ENCODE peak calls at places on chromosomes 12 and 14, in six cellular contexts. One of them, this sample, is unnamed.

GRCh38 chr12:18345021-18345735 is 83.9 kb downstream of the PIK3C2G start:
- DNase-seq in keratinocyte: no peak
- DNase-seq in fibroblast of the aortic adventitia: no peak
- DNase-seq in dorsolateral prefrontal cortex: no peak
- DNase-seq in HFF-Myc: no peak
- DNase-seq in stomach: no peak
- DNase-seq in this sample: peak; percentile 3

GRCh38 chr12:55642275-55643068 is 5.8 kb downstream of the OR10P1 start:
- DNase-seq in keratinocyte: no peak
- DNase-seq in stomach: no peak
- DNase-seq in HFF-Myc: no peak
- DNase-seq in fibroblast of the aortic adventitia: no peak
- DNase-seq in dorsolateral prefrontal cortex: no peak
- DNase-seq in this sample: no peak

GRCh38 chr12:6644903-6645302 is 2.3 kb downstream of the ACRBP start:
- DNase-seq in fibroblast of the aortic adventitia: peak; percentile 13
- DNase-seq in stomach: no peak
- DNase-seq in dorsolateral prefrontal cortex: peak; percentile 73
- DNase-seq in HFF-Myc: no peak
- DNase-seq in keratinocyte: no peak
- DNase-seq in this sample: no peak

GRCh38 chr12:24153041-24153440 is 203.6 kb upstream of the SOX5 start:
- DNase-seq in keratinocyte: no peak
- DNase-seq in fibroblast of the aortic adventitia: no peak
- DNase-seq in stomach: no peak
- DNase-seq in HFF-Myc: no peak
- DNase-seq in dorsolateral prefrontal cortex: no peak
- DNase-seq in this sample: no peak

GRCh38 chr14:34678306-34678705 is 36.1 kb downstream of the CFL2 start:
- DNase-seq in fibroblast of the aortic adventitia: peak; percentile 32
- DNase-seq in HFF-Myc: no peak
- DNase-seq in keratinocyte: no peak
- DNase-seq in stomach: no peak
- DNase-seq in dorsolateral prefrontal cortex: no peak
- DNase-seq in this sample: peak; percentile 29

GRCh38 chr12:24111591-24111990 is 162.1 kb upstream of the SOX5 start:
- DNase-seq in fibroblast of the aortic adventitia: peak; percentile 52
- DNase-seq in dorsolateral prefrontal cortex: no peak
- DNase-seq in keratinocyte: no peak
- DNase-seq in HFF-Myc: no peak
- DNase-seq in stomach: no peak
- DNase-seq in this sample: peak; percentile 57

GRCh38 chr14:69493038-69493437 is 8.5 kb downstream of the PLEKHD1 start:
- DNase-seq in dorsolateral prefrontal cortex: no peak
- DNase-seq in keratinocyte: no peak
- DNase-seq in stomach: no peak
- DNase-seq in fibroblast of the aortic adventitia: no peak
- DNase-seq in HFF-Myc: no peak
- DNase-seq in this sample: no peak

GRCh38 chr14:64232095-64232830 is 61.9 kb downstream of the ESR2 start:
- DNase-seq in stomach: no peak
- DNase-seq in dorsolateral prefrontal cortex: no peak
- DNase-seq in fibroblast of the aortic adventitia: peak; percentile 77
- DNase-seq in HFF-Myc: peak; percentile 27
- DNase-seq in keratinocyte: no peak
- DNase-seq in this sample: peak; percentile 94

GRCh38 chr12:122454250-122454721 is 31.8 kb upstream of the CLIP1 start:
- DNase-seq in fibroblast of the aortic adventitia: no peak
- DNase-seq in keratinocyte: no peak
- DNase-seq in stomach: no peak
- DNase-seq in dorsolateral prefrontal cortex: no peak
- DNase-seq in HFF-Myc: no peak
- DNase-seq in this sample: no peak

GRCh38 chr12:110084314-110085015 is 36.1 kb upstream of the C12orf76 start:
- DNase-seq in HFF-Myc: no peak
- DNase-seq in dorsolateral prefrontal cortex: no peak
- DNase-seq in fibroblast of the aortic adventitia: no peak
- DNase-seq in keratinocyte: no peak
- DNase-seq in stomach: no peak
- DNase-seq in this sample: no peak

GRCh38 chr14:73223049-73223448 is 14.3 kb upstream of the PAPLN start:
- DNase-seq in stomach: no peak
- DNase-seq in HFF-Myc: no peak
- DNase-seq in keratinocyte: no peak
- DNase-seq in fibroblast of the aortic adventitia: no peak
- DNase-seq in dorsolateral prefrontal cortex: no peak
- DNase-seq in this sample: no peak

GRCh38 chr14:63745858-63746425 is 18.1 kb upstream of the SGPP1 start:
- DNase-seq in fibroblast of the aortic adventitia: no peak
- DNase-seq in stomach: no peak
- DNase-seq in keratinocyte: no peak
- DNase-seq in HFF-Myc: no peak
- DNase-seq in dorsolateral prefrontal cortex: no peak
- DNase-seq in this sample: no peak

GRCh38 chr14:54893151-54893760 is 9.4 kb downstream of the GCH1 start:
- DNase-seq in HFF-Myc: peak; percentile 61
- DNase-seq in dorsolateral prefrontal cortex: no peak
- DNase-seq in keratinocyte: no peak
- DNase-seq in fibroblast of the aortic adventitia: peak; percentile 74
- DNase-seq in stomach: no peak
- DNase-seq in this sample: peak; percentile 71

GRCh38 chr12:98743362-98743953 is 98.4 kb downstream of the APAF1 start:
- DNase-seq in dorsolateral prefrontal cortex: peak; percentile 54
- DNase-seq in HFF-Myc: no peak
- DNase-seq in keratinocyte: no peak
- DNase-seq in stomach: no peak
- DNase-seq in fibroblast of the aortic adventitia: no peak
- DNase-seq in this sample: no peak

GRCh38 chr12:113189361-113189760 is 3.8 kb downstream of the RITA1 start:
- DNase-seq in HFF-Myc: no peak
- DNase-seq in keratinocyte: no peak
- DNase-seq in fibroblast of the aortic adventitia: no peak
- DNase-seq in stomach: no peak
- DNase-seq in dorsolateral prefrontal cortex: no peak
- DNase-seq in this sample: no peak

GRCh38 chr14:26328766-26329165 is 269.1 kb downstream of the NOVA1 start:
- DNase-seq in fibroblast of the aortic adventitia: no peak
- DNase-seq in keratinocyte: no peak
- DNase-seq in HFF-Myc: no peak
- DNase-seq in dorsolateral prefrontal cortex: no peak
- DNase-seq in stomach: no peak
- DNase-seq in this sample: no peak

GRCh38 chr12:115355301-115355700 is 671.3 kb upstream of the TBX3 start:
- DNase-seq in keratinocyte: no peak
- DNase-seq in dorsolateral prefrontal cortex: no peak
- DNase-seq in stomach: no peak
- DNase-seq in fibroblast of the aortic adventitia: no peak
- DNase-seq in HFF-Myc: no peak
- DNase-seq in this sample: no peak

GRCh38 chr14:89344871-89345270 is 72.2 kb downstream of the FOXN3 start:
- DNase-seq in HFF-Myc: no peak
- DNase-seq in fibroblast of the aortic adventitia: no peak
- DNase-seq in keratinocyte: no peak
- DNase-seq in stomach: peak; percentile 79
- DNase-seq in dorsolateral prefrontal cortex: no peak
- DNase-seq in this sample: no peak

GRCh38 chr14:56081139-56081538 is 37.1 kb upstream of the PELI2 start:
- DNase-seq in fibroblast of the aortic adventitia: peak; percentile 4
- DNase-seq in stomach: no peak
- DNase-seq in dorsolateral prefrontal cortex: no peak
- DNase-seq in HFF-Myc: no peak
- DNase-seq in keratinocyte: no peak
- DNase-seq in this sample: no peak

GRCh38 chr12:23950775-23951391 is 1.4 kb upstream of the SOX5 start:
- DNase-seq in keratinocyte: no peak
- DNase-seq in HFF-Myc: no peak
- DNase-seq in dorsolateral prefrontal cortex: no peak
- DNase-seq in fibroblast of the aortic adventitia: peak; percentile 12
- DNase-seq in stomach: no peak
- DNase-seq in this sample: peak; percentile 18

GRCh38 chr12:46453428-46453827 is 80.9 kb upstream of the SLC38A2 start:
- DNase-seq in keratinocyte: no peak
- DNase-seq in stomach: no peak
- DNase-seq in HFF-Myc: no peak
- DNase-seq in fibroblast of the aortic adventitia: no peak
- DNase-seq in dorsolateral prefrontal cortex: no peak
- DNase-seq in this sample: no peak

GRCh38 chr14:96105089-96105920 is 66.1 kb downstream of the C14orf132 start:
- DNase-seq in dorsolateral prefrontal cortex: no peak
- DNase-seq in keratinocyte: no peak
- DNase-seq in fibroblast of the aortic adventitia: peak; percentile 49
- DNase-seq in stomach: no peak
- DNase-seq in HFF-Myc: no peak
- DNase-seq in this sample: no peak

GRCh38 chr12:39309516-39309915 is 133.4 kb downstream of the KIF21A start:
- DNase-seq in fibroblast of the aortic adventitia: no peak
- DNase-seq in stomach: no peak
- DNase-seq in HFF-Myc: no peak
- DNase-seq in dorsolateral prefrontal cortex: no peak
- DNase-seq in keratinocyte: no peak
- DNase-seq in this sample: no peak

GRCh38 chr14:33834101-33834955 is 116.5 kb downstream of the EGLN3 start:
- DNase-seq in keratinocyte: no peak
- DNase-seq in stomach: peak; percentile 43
- DNase-seq in HFF-Myc: no peak
- DNase-seq in dorsolateral prefrontal cortex: no peak
- DNase-seq in fibroblast of the aortic adventitia: no peak
- DNase-seq in this sample: no peak

GRCh38 chr12:108561852-108562347 is 496 bp upstream of the ISCU start:
- DNase-seq in dorsolateral prefrontal cortex: no peak
- DNase-seq in stomach: no peak
- DNase-seq in fibroblast of the aortic adventitia: no peak
- DNase-seq in HFF-Myc: no peak
- DNase-seq in keratinocyte: no peak
- DNase-seq in this sample: no peak
- H3K4me3 ChIP-seq in dorsolateral prefrontal cortex: peak overlapping the region; percentile 100
- H3K4me3 ChIP-seq in stomach: peak overlapping the region; percentile 88
- H3K4me3 ChIP-seq in fibroblast of the aortic adventitia: peak overlapping the region; percentile 99
- H3K4me3 ChIP-seq in HFF-Myc: peak overlapping the region; percentile 95
- H3K4me3 ChIP-seq in keratinocyte: peak overlapping the region; percentile 92
- H3K4me3 ChIP-seq in this sample: peak overlapping the region; percentile 99

GRCh38 chr12:20792971-20793370 is 17.5 kb upstream of the SLCO1B3 start:
- DNase-seq in HFF-Myc: no peak
- DNase-seq in dorsolateral prefrontal cortex: no peak
- DNase-seq in fibroblast of the aortic adventitia: no peak
- DNase-seq in stomach: no peak
- DNase-seq in keratinocyte: no peak
- DNase-seq in this sample: no peak

GRCh38 chr12:20801035-20801434 is 9.5 kb upstream of the SLCO1B3 start:
- DNase-seq in HFF-Myc: no peak
- DNase-seq in dorsolateral prefrontal cortex: no peak
- DNase-seq in fibroblast of the aortic adventitia: no peak
- DNase-seq in keratinocyte: no peak
- DNase-seq in stomach: no peak
- DNase-seq in this sample: no peak

GRCh38 chr12:20800160-20800559 is 10.3 kb upstream of the SLCO1B3 start:
- DNase-seq in dorsolateral prefrontal cortex: no peak
- DNase-seq in stomach: no peak
- DNase-seq in keratinocyte: no peak
- DNase-seq in fibroblast of the aortic adventitia: no peak
- DNase-seq in HFF-Myc: no peak
- DNase-seq in this sample: no peak

GRCh38 chr12:20798561-20798960 is 11.9 kb upstream of the SLCO1B3 start:
- DNase-seq in HFF-Myc: no peak
- DNase-seq in stomach: no peak
- DNase-seq in fibroblast of the aortic adventitia: peak; percentile 14
- DNase-seq in keratinocyte: no peak
- DNase-seq in dorsolateral prefrontal cortex: no peak
- DNase-seq in this sample: peak; percentile 21
- TF ChIP-seq CTCF in HFF-Myc: no peak
- TF ChIP-seq CTCF in stomach: peak; percentile 11
- TF ChIP-seq CTCF in fibroblast of the aortic adventitia: no peak
- TF ChIP-seq CTCF in keratinocyte: no peak
- TF ChIP-seq CTCF in dorsolateral prefrontal cortex: peak; percentile 42
- TF ChIP-seq CTCF in this sample: peak; percentile 27

GRCh38 chr14:38209572-38210159 is 2.0 kb downstream of the SSTR1 start:
- DNase-seq in fibroblast of the aortic adventitia: no peak
- DNase-seq in keratinocyte: no peak
- DNase-seq in HFF-Myc: no peak
- DNase-seq in dorsolateral prefrontal cortex: no peak
- DNase-seq in stomach: peak; percentile 31
- DNase-seq in this sample: no peak

GRCh38 chr14:38210168-38210567 is 2.5 kb downstream of the SSTR1 start:
- DNase-seq in dorsolateral prefrontal cortex: no peak
- DNase-seq in stomach: peak; percentile 45
- DNase-seq in HFF-Myc: no peak
- DNase-seq in keratinocyte: no peak
- DNase-seq in fibroblast of the aortic adventitia: peak; percentile 20
- DNase-seq in this sample: peak; percentile 42

GRCh38 chr14:38208825-38209562 is 1.3 kb downstream of the SSTR1 start:
- DNase-seq in HFF-Myc: no peak
- DNase-seq in keratinocyte: no peak
- DNase-seq in fibroblast of the aortic adventitia: peak; percentile 17
- DNase-seq in dorsolateral prefrontal cortex: no peak
- DNase-seq in stomach: peak; percentile 88
- DNase-seq in this sample: peak; percentile 23

GRCh38 chr14:38211258-38211735 is 3.6 kb downstream of the SSTR1 start:
- DNase-seq in HFF-Myc: no peak
- DNase-seq in keratinocyte: no peak
- DNase-seq in fibroblast of the aortic adventitia: no peak
- DNase-seq in stomach: no peak
- DNase-seq in dorsolateral prefrontal cortex: no peak
- DNase-seq in this sample: no peak

GRCh38 chr14:38210587-38211257 is 3.0 kb downstream of the SSTR1 start:
- DNase-seq in keratinocyte: no peak
- DNase-seq in HFF-Myc: no peak
- DNase-seq in fibroblast of the aortic adventitia: peak; percentile 36
- DNase-seq in stomach: peak; percentile 68
- DNase-seq in dorsolateral prefrontal cortex: no peak
- DNase-seq in this sample: peak; percentile 47
- H3K4me3 ChIP-seq in keratinocyte: no peak overlapping the region
- H3K4me3 ChIP-seq in HFF-Myc: peak overlapping the region; percentile 51
- H3K4me3 ChIP-seq in fibroblast of the aortic adventitia: peak overlapping the region; percentile 52
- H3K4me3 ChIP-seq in stomach: peak overlapping the region; percentile 47
- H3K4me3 ChIP-seq in dorsolateral prefrontal cortex: peak overlapping the region; percentile 59
- H3K4me3 ChIP-seq in this sample: peak overlapping the region; percentile 21

GRCh38 chr12:12008931-12009611 is 61.7 kb upstream of the BCL2L14 start:
- DNase-seq in keratinocyte: peak; percentile 58
- DNase-seq in HFF-Myc: no peak
- DNase-seq in fibroblast of the aortic adventitia: no peak
- DNase-seq in dorsolateral prefrontal cortex: no peak
- DNase-seq in stomach: no peak
- DNase-seq in this sample: peak; percentile 92

GRCh38 chr12:12010277-12011031 is 60.3 kb upstream of the BCL2L14 start:
- DNase-seq in fibroblast of the aortic adventitia: peak; percentile 58
- DNase-seq in dorsolateral prefrontal cortex: peak; percentile 62
- DNase-seq in stomach: no peak
- DNase-seq in HFF-Myc: no peak
- DNase-seq in keratinocyte: no peak
- DNase-seq in this sample: peak; percentile 89

GRCh38 chr12:12007001-12007712 is 63.6 kb upstream of the BCL2L14 start:
- DNase-seq in keratinocyte: no peak
- DNase-seq in HFF-Myc: no peak
- DNase-seq in dorsolateral prefrontal cortex: no peak
- DNase-seq in fibroblast of the aortic adventitia: no peak
- DNase-seq in stomach: no peak
- DNase-seq in this sample: peak; percentile 71

GRCh38 chr12:12007713-12008231 is 63.0 kb upstream of the BCL2L14 start:
- DNase-seq in fibroblast of the aortic adventitia: no peak
- DNase-seq in stomach: no peak
- DNase-seq in HFF-Myc: no peak
- DNase-seq in dorsolateral prefrontal cortex: no peak
- DNase-seq in keratinocyte: no peak
- DNase-seq in this sample: no peak

GRCh38 chr12:12008232-12008850 is 62.4 kb upstream of the BCL2L14 start:
- DNase-seq in dorsolateral prefrontal cortex: no peak
- DNase-seq in keratinocyte: no peak
- DNase-seq in HFF-Myc: no peak
- DNase-seq in stomach: no peak
- DNase-seq in fibroblast of the aortic adventitia: no peak
- DNase-seq in this sample: no peak
- TF ChIP-seq CTCF in dorsolateral prefrontal cortex: no peak
- TF ChIP-seq CTCF in keratinocyte: peak; percentile 52
- TF ChIP-seq CTCF in HFF-Myc: peak; percentile 46
- TF ChIP-seq CTCF in stomach: no peak
- TF ChIP-seq CTCF in fibroblast of the aortic adventitia: no peak
- TF ChIP-seq CTCF in this sample: peak; percentile 51